ENCODE peak calls at places on chromosomes 16 and 17, in seven cellular contexts. K is fibroblast of lung, Q is psoas muscle, M is heart left ventricle, X is tibial artery, F is spleen, V is breast epithelium. I is an unnamed sample. For H3K4me1, the result is how much of the 10 kb centered on the place peaks cover.

GRCh38 chr17:1592751-1593629 is 30.4 kb upstream of the PITPNA start:
- DNase-seq in F (peak), M (no peak), K (no peak), V (no peak), X (no peak), Q (no peak), I (no peak)

GRCh38 chr17:38674749-38675615 is at the start of gene EPOP:
- DNase-seq in X (peak), K (peak), M (peak), F (peak), V (peak), Q (peak), I (peak)

GRCh38 chr17:61335845-61336655 is 63.6 kb upstream of the TBX2 start:
- DNase-seq in V (no peak), F (no peak), X (no peak), K (peak), M (peak), Q (no peak), I (no peak)

GRCh38 chr17:79054200-79054599 is 20.4 kb upstream of the ENGASE start:
- DNase-seq in F (no peak), V (no peak), K (peak), X (no peak), Q (no peak), M (no peak), I (no peak)

GRCh38 chr16:2229602-2230250 is 6.3 kb downstream of the E4F1 start:
- DNase-seq in M (no peak), K (no peak), X (no peak), V (no peak), Q (no peak), F (peak), I (no peak)

GRCh38 chr16:17313085-17313611 is 157.6 kb downstream of the XYLT1 start:
- DNase-seq in M (peak), F (no peak), V (peak), K (peak), X (peak), Q (peak), I (no peak)

GRCh38 chr16:59259074-59259963 is 525.2 kb upstream of the GOT2 start:
- DNase-seq in M (no peak), X (no peak), Q (no peak), F (no peak), V (no peak), K (no peak), I (no peak)

GRCh38 chr17:22217135-22217534 is 524.8 kb downstream of the KCNJ18 start:
- DNase-seq in M (no peak), F (peak), Q (no peak), K (no peak), V (no peak), X (no peak), I (no peak)

GRCh38 chr17:63173450-63173849 is 207.4 kb downstream of the TANC2 start:
- DNase-seq in V (no peak), K (no peak), F (no peak), M (no peak), X (no peak), Q (no peak), I (no peak)

GRCh38 chr17:4635823-4636375 is 5.6 kb downstream of the ALOX15 start:
- DNase-seq in M (no peak), K (no peak), X (no peak), Q (no peak), F (no peak), V (no peak), I (no peak)

DNA sequence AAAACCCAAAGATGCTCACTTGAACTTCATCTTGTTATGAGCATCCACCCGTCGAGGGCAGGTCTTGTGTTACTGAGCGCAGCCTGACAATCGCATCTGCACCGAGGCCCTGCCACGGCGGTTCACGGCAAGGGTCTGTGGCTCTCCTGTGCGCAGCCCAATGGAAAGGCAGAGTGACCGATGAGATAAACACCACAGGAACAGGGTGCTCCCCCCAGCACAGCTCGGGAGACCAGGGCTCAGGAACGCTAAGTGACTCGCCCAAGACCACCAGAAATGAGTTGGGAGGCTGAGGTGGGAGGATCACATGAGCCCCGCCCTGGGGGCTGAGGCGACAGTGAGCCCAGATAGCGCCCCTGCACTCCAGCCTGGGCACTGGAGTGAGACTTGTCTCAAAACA is 134.7 kb downstream of the ANKRD11 start:
- DNase-seq in Q (no peak), M (no peak), X (no peak), K (no peak), F (peak), V (no peak), I (no peak)
- H3K4me1 ChIP-seq in Q (half or more), M (half or more), X (under half), K (under half), F (half or more), V (under half), I (half or more)

GRCh38 chr17:73645050-73645871 is 1.0 kb upstream of the SDK2 start:
- DNase-seq in M (peak), V (no peak), F (peak), X (no peak), Q (peak), K (peak), I (peak)

GRCh38 chr17:73648543-73648820 is 4.2 kb upstream of the SDK2 start:
- DNase-seq in K (no peak), X (no peak), F (no peak), M (no peak), Q (no peak), V (no peak), I (peak)

GRCh38 chr17:73647331-73647730 is 3.1 kb upstream of the SDK2 start:
- DNase-seq in V (no peak), X (no peak), Q (no peak), K (no peak), M (no peak), F (no peak), I (no peak)

GRCh38 chr17:73647767-73648542 is 3.7 kb upstream of the SDK2 start:
- DNase-seq in F (no peak), M (no peak), Q (no peak), V (no peak), X (no peak), K (no peak), I (no peak)

DNA sequence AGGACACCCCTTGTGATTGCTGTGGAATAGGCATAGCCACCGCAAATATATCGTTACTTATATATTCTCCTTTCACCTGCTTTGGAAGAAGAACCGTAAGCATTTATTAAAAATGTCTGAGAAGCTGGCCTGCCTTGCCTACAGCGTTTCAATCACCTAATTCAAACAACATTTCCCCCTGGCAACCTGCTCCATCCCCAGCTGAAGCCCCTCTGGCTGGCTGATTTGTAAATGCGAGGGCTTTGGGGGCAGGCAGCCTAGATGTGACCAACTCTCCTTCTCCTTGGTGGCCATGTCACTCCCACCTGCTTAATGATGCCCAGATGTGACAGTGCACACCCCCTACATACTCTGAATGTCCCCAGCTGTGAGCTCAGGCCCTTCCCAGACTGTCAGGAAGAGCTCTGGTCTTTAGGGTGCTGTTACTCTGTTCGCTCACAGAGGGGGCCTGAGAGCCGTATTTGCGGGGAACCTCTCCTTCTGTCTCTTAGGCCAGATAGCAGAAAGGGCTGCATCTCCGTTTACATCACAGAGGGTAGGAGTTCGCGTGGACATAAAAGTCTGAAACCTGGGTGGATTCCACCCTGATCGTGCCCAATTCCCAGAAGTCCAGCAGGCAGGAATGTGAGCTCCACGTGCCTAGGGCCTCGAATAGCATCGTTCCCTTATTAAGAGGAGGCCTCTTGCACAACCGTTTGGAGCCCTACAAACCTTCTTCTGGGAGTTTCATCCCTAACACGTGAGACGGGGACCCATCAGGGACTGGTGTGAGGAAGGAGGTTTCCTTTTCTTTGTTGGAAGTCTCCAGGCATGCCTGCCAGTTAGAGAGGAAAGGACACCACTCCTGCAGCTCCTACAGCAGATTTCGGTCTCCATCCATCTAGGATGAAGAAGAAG is 2.4 kb upstream of the SDK2 start:
- DNase-seq in K (peak), V (no peak), X (no peak), M (no peak), Q (no peak), F (no peak), I (peak)
- TF ChIP-seq CTCF in K (peak), V (no peak), X (no peak), M (no peak), Q (no peak), F (no peak), I (no peak)

GRCh38 chr17:46152423-46152822 is 40.8 kb downstream of the KANSL1 start:
- DNase-seq in M (no peak), F (no peak), K (no peak), Q (no peak), X (no peak), V (no peak), I (no peak)

GRCh38 chr17:46154151-46154816 is 38.9 kb downstream of the KANSL1 start:
- DNase-seq in F (no peak), K (no peak), X (no peak), V (no peak), M (no peak), Q (no peak), I (no peak)

GRCh38 chr17:46148247-46148646 is 45.0 kb downstream of the KANSL1 start:
- DNase-seq in V (no peak), Q (no peak), K (no peak), X (no peak), F (no peak), M (no peak), I (no peak)

GRCh38 chr17:46150216-46150963 is 42.8 kb downstream of the KANSL1 start:
- DNase-seq in F (no peak), X (no peak), K (no peak), M (no peak), V (no peak), Q (no peak), I (no peak)

DNA sequence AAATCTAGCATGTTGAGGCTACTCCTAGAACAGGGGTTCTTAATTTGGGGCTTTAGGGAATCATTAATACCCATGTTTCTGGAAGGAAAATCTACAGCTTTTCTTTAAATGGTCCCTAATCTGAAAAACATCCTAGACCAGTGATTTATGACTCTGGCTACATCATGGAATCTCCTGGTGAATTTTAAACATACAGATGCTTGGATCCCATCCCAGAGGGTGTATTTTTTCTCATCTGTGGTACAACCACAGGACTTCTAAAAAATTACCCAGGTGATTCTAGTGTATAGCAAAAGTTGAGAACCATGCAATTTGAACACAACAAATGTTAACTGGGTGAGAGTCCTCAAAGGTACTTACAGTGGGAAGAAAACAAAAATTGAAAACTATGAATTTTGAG is 41.5 kb downstream of the KANSL1 start:
- DNase-seq in M (no peak), V (no peak), K (no peak), Q (no peak), F (no peak), X (no peak), I (no peak)
- H3K4me1 ChIP-seq in M (half or more), V (under half), K (under half), Q (half or more), F (half or more), X (under half), I (half or more)

GRCh38 chr16:10930755-10931093 is 11.5 kb downstream of the DEXI start:
- DNase-seq in K (no peak), F (no peak), Q (no peak), X (no peak), M (no peak), V (no peak), I (no peak)
- TF ChIP-seq CTCF in K (no peak), F (no peak), Q (no peak), X (no peak), M (no peak), V (no peak), I (no peak)

DNA sequence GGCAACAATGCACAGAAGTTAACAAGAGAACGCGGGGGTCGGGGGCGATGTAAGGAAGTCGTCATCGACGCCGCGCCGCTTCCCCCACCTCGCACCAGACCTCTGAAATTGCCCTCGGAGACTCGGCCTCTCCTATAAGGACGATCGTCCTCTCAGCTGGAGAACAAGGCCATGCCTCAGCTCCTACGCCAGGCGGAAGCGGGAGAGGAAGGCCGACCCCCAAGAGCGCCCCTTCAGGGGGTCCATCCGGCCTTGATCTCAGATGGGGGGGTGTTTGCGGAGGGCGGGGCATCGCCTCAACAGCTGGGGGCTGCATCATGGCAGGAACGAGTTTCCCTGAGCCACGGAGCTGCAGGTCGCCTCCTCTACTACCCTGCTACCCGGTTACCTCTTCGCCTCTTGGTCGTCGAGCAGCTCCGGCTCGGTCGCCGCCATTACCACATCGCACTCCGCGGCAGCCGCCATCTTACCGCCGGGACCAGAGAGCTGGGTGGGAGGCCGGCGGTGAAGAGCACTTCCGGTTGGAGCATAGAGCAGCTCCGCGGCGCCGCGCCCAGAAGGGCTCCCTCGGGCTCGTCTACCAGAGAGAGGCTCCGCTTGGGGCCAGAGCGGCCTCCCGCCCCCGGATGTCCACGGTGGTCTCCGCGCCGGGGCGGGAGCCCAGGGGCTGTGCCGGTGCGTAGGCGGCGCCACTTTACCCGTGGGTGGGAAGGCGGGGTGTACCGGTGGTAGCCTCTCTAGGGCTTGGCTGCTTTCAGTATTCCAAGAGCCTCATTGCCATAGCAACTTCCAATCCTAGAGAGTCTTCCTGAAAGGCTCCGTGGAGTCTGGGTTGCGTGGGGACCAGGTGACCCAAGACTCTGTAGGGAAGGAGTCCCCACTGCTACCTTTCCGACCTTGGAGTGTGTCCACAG is at the start of gene DNAJC7:
- DNase-seq in X (peak), V (peak), M (peak), Q (peak), K (peak), F (peak), I (peak)
- H3K4me1 ChIP-seq in X (under half), V (under half), M (half or more), Q (half or more), K (under half), F (half or more), I (half or more)

DNA sequence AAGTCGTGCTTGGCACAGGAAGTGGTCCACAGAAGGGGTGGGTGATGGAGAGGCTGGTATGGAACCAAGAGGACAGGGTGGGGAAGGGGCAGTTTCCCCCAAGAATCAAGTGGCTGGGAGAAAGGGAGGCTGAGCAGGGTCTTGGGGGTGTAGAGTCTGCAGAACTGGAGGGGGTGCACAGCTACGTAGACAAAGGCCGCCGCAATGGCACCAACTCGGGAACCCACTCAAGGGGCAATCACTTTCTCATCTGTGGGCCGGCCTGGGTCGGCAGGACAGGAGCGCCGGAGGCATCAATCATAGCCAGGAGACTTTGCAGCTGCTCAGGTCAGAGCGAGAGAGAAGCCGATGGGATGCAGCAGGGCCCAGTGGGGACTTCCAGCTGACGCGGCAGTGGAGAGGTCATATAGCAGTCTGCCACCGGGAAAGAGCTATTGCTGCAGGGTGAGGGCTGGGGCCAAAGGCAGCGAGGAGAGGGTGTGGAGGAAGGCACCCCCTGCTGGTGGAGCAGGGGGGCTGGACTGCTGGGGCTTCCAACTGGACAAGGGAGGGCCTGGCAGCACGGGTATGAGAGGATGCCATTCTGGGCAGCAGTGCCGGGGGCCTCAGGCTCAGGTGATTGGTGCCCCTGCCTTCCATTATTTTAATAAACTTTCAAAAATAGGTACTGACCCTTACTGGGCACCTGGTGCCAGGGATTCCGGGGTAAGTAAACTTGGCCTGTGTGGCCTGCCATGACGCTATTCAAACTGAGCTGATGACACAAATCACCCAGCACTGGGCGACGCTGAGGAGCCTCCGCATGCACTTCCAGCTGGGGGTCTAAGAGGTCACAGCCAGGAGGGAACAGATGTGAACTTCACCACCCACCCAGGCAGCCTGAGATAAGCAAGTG is 52.5 kb upstream of the MTSS2 start:
- DNase-seq in Q (peak), M (peak), X (peak), K (peak), F (no peak), V (peak), I (no peak)
- TF ChIP-seq CTCF in Q (peak), M (peak), X (peak), K (peak), F (peak), V (peak), I (peak)

DNA sequence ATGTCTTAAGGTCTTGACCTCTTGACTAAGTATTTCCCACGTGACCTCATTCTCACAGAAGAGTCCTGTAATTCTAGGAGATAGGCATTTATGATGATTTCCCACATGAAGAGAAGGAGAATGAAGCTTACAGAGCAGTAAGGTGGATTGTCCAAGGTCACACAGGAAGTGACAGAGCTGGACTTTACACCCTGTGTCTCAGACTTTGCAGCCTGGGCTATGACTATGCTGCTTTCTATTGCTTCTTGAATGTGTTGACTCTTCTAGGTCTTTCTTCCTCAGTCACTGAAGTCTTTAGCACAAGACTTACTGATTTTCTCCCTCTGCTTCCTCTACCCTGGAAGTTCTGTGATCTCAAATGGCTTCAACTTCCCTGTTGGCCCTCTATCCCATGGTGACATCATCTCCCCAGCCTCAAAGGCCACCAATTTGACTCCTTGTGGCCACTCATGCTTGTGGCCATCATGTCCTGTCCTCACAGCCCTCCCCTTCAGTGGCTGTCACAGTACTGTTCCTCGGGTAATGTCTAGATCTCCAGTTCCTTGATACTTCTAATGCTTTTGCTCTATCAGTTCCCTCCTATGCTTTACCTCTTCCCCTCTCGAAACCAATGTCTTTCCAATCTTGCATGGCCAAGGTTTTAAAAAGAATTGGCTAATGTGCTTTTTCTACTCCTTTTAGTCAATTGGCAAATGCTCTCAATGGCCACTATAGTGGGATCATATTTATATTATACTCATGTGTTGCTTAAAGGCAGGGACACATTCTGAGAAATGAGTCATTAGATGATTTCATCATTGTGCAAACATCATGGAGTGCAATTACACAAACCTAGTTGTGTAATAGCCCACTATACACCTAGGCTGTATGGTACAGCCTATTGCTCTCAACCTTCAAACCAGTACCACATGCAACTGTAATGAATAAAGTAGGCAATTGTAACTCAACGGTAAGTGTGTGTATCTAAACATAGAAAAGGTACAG is 181.1 kb downstream of the HS3ST3A1 start:
- DNase-seq in V (no peak), X (no peak), M (no peak), Q (no peak), K (peak), F (no peak), I (no peak)
- H3K4me1 ChIP-seq in V (under half), X (under half), M (under half), Q (under half), K (under half), F (under half), I (under half)

GRCh38 chr16:55323637-55324490 is at the start of gene IRX6:
- DNase-seq in Q (peak), M (peak), V (peak), F (no peak), K (no peak), X (peak), I (peak)
- TF ChIP-seq CTCF in Q (peak), M (peak), V (no peak), F (no peak), K (no peak), X (no peak), I (peak)

GRCh38 chr17:50513501-50513900 is 5.3 kb downstream of the MYCBPAP start:
- DNase-seq in V (no peak), X (no peak), F (no peak), K (no peak), Q (no peak), M (no peak), I (no peak)
- H3K4me1 ChIP-seq in V (under half), X (under half), F (under half), K (under half), Q (under half), M (under half), I (under half)

I was measured in suprapubic skin.